ENCODE peak calls at places on chromosome 10, in seven cellular contexts. F is SK-N-SH, G is GM12891, Y is H1, B is K562, U is GM12878, J is HepG2. E is an unnamed sample.

GRCh38 chr10:99292159-99292558 is 37.0 kb upstream of the CNNM1 start:
- DNase-seq in F (no peak), G (no peak), Y (no peak), B (no peak), U (no peak), J (no peak), E (no peak)

GRCh38 chr10:3902054-3902808 is 117.2 kb upstream of the KLF6 start:
- DNase-seq in F (no peak), G (peak), Y (no peak), B (no peak), U (peak), J (peak), E (peak)

GRCh38 chr10:104735469-104735868 is 94.4 kb downstream of the SORCS3 start:
- DNase-seq in F (peak), G (no peak), Y (no peak), B (no peak), U (no peak), J (no peak), E (no peak)

GRCh38 chr10:6328708-6329423 is 126.1 kb downstream of the PFKFB3 start:
- DNase-seq in F (no peak), G (no peak), Y (no peak), B (no peak), U (no peak), J (no peak), E (no peak)

GRCh38 chr10:126867567-126868365 is 37.5 kb upstream of the DOCK1 start:
- DNase-seq in F (no peak), G (no peak), Y (no peak), B (no peak), U (no peak), J (no peak), E (no peak)

GRCh38 chr10:130028465-130028819 is 64.4 kb upstream of the EBF3 start:
- DNase-seq in F (no peak), G (no peak), Y (no peak), B (no peak), U (no peak), J (no peak), E (no peak)

GRCh38 chr10:47380341-47381215 is 3.5 kb downstream of the ZNF488 start:
- DNase-seq in F (peak), G (no peak), Y (no peak), B (no peak), U (no peak), J (no peak), E (no peak)

GRCh38 chr10:75230600-75231038 is 5.1 kb downstream of the COMTD1 start:
- DNase-seq in F (peak), G (peak), Y (no peak), B (peak), U (peak), J (peak), E (peak)

GRCh38 chr10:131099028-131099427 is 212.5 kb downstream of the TCERG1L start:
- DNase-seq in F (peak), G (no peak), Y (no peak), B (no peak), U (no peak), J (no peak), E (no peak)

GRCh38 chr10:125551247-125551646 is 131.7 kb downstream of the TEX36 start:
- DNase-seq in F (no peak), G (no peak), Y (no peak), B (no peak), U (no peak), J (no peak), E (no peak)

GRCh38 chr10:99779335-99779734 is 3.1 kb upstream of the ABCC2 start:
- DNase-seq in F (no peak), G (no peak), Y (no peak), B (no peak), U (no peak), J (peak), E (no peak)

GRCh38 chr10:15169555-15170407 is 1.3 kb upstream of the NMT2 start:
- DNase-seq in F (no peak), G (no peak), Y (no peak), B (no peak), U (no peak), J (peak), E (no peak)

GRCh38 chr10:62302760-62303159 is 34.1 kb upstream of the RTKN2 start:
- DNase-seq in F (no peak), G (no peak), Y (no peak), B (no peak), U (no peak), J (no peak), E (no peak)

GRCh38 chr10:11255796-11256444 is 238.2 kb downstream of the CELF2 start:
- DNase-seq in F (no peak), G (no peak), Y (no peak), B (no peak), U (no peak), J (no peak), E (no peak)

GRCh38 chr10:22259280-22259679 is 41.5 kb upstream of the EBLN1 start:
- DNase-seq in F (no peak), G (no peak), Y (no peak), B (no peak), U (no peak), J (no peak), E (no peak)

GRCh38 chr10:125341611-125342010 is 181.2 kb upstream of the CTBP2 start:
- DNase-seq in F (no peak), G (no peak), Y (no peak), B (no peak), U (no peak), J (no peak), E (no peak)

GRCh38 chr10:30542001-30542861 is 87.3 kb downstream of the LYZL2 start:
- DNase-seq in F (no peak), G (no peak), Y (no peak), B (peak), U (no peak), J (peak), E (no peak)

GRCh38 chr10:125629758-125630376 is 53.1 kb downstream of the TEX36 start:
- DNase-seq in F (peak), G (peak), Y (no peak), B (peak), U (no peak), J (peak), E (no peak)

GRCh38 chr10:15809450-15809849 is 50.9 kb downstream of the MINDY3 start:
- DNase-seq in F (no peak), G (no peak), Y (no peak), B (no peak), U (no peak), J (no peak), E (no peak)

GRCh38 chr10:92291921-92292860 is 1.2 kb downstream of the MARCHF5 start:
- DNase-seq in F (peak), G (no peak), Y (no peak), B (peak), U (peak), J (peak), E (peak)

GRCh38 chr10:116589911-116590310 is 848 bp upstream of the PNLIPRP1 start:
- DNase-seq in F (no peak), G (no peak), Y (no peak), B (no peak), U (no peak), J (no peak), E (no peak)

GRCh38 chr10:61971016-61971350 is 69.5 kb downstream of the ARID5B start:
- DNase-seq in F (no peak), G (no peak), Y (no peak), B (no peak), U (no peak), J (no peak), E (no peak)

GRCh38 chr10:28906440-28906839 is 229.1 kb downstream of the BAMBI start:
- DNase-seq in F (no peak), G (no peak), Y (no peak), B (no peak), U (no peak), J (no peak), E (no peak)

GRCh38 chr10:28903716-28904115 is 226.4 kb downstream of the BAMBI start:
- DNase-seq in F (no peak), G (no peak), Y (no peak), B (no peak), U (no peak), J (no peak), E (no peak)

GRCh38 chr10:28906011-28906411 is 228.7 kb downstream of the BAMBI start:
- DNase-seq in F (peak), G (no peak), Y (no peak), B (no peak), U (no peak), J (no peak), E (no peak)

GRCh38 chr10:28909875-28910274 is 232.6 kb downstream of the BAMBI start:
- DNase-seq in F (no peak), G (no peak), Y (no peak), B (no peak), U (no peak), J (no peak), E (no peak)

DNA sequence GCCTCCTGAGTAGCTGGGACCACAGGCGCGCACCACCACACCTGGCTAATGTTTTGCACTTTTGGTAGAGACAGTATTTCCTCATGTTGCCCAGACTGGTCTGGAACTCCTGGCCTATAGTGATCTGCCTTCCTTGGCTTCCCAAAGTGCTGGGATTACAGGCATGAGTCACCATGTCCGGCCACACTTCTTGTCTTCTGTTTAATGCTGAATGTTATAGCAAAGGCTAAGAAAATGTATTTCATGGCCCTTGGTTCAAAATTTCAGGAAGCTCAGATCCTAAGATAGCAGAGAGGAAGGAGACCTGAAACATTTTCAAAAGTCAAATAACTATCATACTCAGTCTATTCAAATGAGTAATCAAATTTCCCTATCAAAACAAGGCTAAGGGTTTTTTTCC is 229.6 kb downstream of the BAMBI start:
- DNase-seq in F (no peak), G (no peak), Y (no peak), B (no peak), U (no peak), J (no peak), E (no peak)
- TF ChIP-seq TAF1 in F (no peak), G (no peak), Y (no peak), B (no peak), U (no peak), J (no peak), E (no peak)

DNA sequence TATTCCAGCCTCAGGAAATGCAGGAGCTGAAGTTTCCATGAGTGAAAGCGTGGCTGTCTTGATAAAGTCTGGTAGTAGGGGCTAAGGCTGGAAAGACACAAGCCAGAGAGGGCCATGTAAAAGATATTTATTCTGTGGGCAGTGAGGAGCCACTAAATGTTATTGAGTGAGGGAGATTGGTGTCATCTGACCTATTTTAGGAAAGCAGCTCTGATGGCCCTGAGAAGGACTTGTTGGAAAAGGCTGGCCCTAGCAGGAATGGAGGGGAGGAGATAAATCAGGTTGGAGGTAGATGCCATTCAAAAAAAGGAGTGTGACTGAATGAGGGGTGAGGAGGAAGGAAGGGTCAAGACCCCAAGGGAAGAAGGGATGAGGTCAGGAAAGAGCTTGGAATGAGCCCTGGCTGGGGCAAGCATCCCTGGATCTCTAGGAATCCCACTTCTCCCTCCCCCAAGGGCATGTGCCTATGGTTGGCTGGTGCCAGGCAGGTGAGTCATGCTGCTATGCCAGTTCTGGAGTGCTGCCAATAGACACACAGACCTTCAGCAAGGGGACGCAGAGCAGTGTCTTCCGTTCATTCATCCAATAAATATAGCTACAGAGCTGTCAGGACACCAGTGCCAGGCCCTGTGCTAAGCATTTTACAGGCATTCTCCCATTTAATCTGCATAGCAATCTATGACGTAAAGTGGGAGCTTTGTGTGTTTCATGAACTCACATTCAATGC is 2.0 kb downstream of the ANKRD2 start:
- DNase-seq in F (peak), G (no peak), Y (peak), B (no peak), U (no peak), J (peak), E (no peak)
- TF ChIP-seq POLR2AphosphoS5 in F (peak), G (no peak), Y (no peak), B (no peak), U (no peak), J (no peak), E (no peak)

DNA sequence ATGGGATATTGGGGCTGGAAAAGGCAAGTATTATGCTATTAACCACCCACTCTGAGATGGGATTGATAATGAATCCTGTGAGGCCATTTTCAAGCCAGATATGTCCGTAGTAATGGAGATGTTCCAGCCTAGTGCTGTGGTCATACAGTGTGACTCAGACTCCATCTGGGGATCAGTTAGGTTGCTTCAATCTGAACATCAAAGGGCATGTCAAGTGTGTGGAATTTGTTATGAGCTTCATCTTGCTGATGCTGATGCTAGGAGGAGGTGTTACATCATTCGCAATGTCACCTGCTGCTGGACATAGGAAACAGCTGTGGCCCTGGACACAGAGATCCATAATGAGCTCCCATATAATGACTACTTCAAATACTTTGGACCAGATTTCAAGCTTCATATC is 144.7 kb downstream of the PLCE1 start:
- DNase-seq in F (no peak), G (no peak), Y (no peak), B (no peak), U (no peak), J (no peak), E (no peak)
- TF ChIP-seq TAF1 in F (no peak), G (no peak), Y (no peak), B (no peak), U (no peak), J (no peak), E (no peak)

DNA sequence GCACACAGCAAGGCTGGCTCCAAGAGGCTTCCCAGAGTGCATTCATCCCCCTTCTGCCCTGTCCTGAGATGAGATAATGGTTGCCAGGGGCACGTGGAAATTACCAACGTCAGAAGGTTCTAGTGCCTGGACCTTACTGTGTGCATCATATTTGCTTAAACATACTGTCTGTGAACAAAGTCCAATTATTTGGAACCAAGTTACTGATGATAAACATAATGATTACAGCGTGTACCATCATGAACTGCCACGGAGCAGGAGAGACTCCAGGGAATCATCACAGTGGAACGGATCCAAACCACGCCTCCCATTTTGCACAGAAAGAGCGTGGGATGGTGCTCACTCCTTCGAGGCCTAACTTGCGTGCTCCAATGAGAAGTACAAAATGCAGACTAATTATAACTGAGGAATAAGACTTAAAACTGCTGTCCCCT is 182.0 kb downstream of the CAMK1D start:
- DNase-seq in F (no peak), G (no peak), Y (no peak), B (no peak), U (no peak), J (no peak), E (no peak)
- TF ChIP-seq POLR2AphosphoS5 in F (no peak), G (no peak), Y (no peak), B (no peak), U (no peak), J (no peak), E (no peak)

GRCh38 chr10:51892313-51892712 is 192.9 kb upstream of the CSTF2T start:
- DNase-seq in F (no peak), G (no peak), Y (no peak), B (no peak), U (no peak), J (no peak), E (no peak)

GRCh38 chr10:51892965-51893658 is 193.7 kb upstream of the CSTF2T start:
- DNase-seq in F (peak), G (no peak), Y (no peak), B (no peak), U (no peak), J (peak), E (no peak)

GRCh38 chr10:51896849-51897248 is 197.5 kb upstream of the CSTF2T start:
- DNase-seq in F (no peak), G (no peak), Y (no peak), B (no peak), U (no peak), J (no peak), E (no peak)

GRCh38 chr10:51895209-51895608 is 195.8 kb upstream of the CSTF2T start:
- DNase-seq in F (no peak), G (no peak), Y (no peak), B (no peak), U (no peak), J (no peak), E (no peak)

GRCh38 chr10:51894752-51895151 is 195.4 kb upstream of the CSTF2T start:
- DNase-seq in F (no peak), G (no peak), Y (no peak), B (no peak), U (no peak), J (no peak), E (no peak)
- TF ChIP-seq TAF1 in F (no peak), G (no peak), Y (no peak), B (no peak), U (no peak), J (no peak), E (no peak)

GRCh38 chr10:102645388-102645740 is 1.1 kb downstream of the TRIM8 start:
- DNase-seq in F (peak), G (no peak), Y (no peak), B (no peak), U (no peak), J (peak), E (no peak)
- TF ChIP-seq POLR2AphosphoS5 in F (no peak), G (no peak), Y (no peak), B (no peak), U (no peak), J (no peak), E (no peak)

DNA sequence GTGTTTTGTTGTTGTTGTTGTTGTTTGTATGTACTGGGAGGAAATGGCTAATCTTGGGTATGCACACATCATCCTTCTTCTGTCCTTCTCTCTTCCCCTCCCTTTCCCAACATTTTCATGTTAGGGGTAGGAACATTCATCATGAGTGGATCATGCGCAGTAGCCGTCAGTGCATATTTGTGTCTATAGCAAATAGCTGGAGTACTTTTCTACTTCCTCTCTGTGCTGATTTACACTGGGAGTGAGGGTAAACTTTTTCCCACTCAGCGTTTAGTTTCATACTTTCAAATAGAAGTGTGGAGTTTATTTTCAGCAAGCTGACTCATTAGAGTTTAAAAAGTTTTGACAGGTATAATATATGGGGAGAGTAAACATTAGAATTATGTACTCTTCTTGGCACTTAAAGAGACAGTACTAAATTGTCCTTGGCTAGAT is 80.5 kb upstream of the PRKG1 start:
- DNase-seq in F (no peak), G (no peak), Y (no peak), B (no peak), U (no peak), J (no peak), E (no peak)
- TF ChIP-seq TAF1 in F (no peak), G (no peak), Y (no peak), B (no peak), U (no peak), J (no peak), E (no peak)

GRCh38 chr10:8037199-8037801 is 17.2 kb upstream of the GATA3 start:
- DNase-seq in F (no peak), G (no peak), Y (no peak), B (no peak), U (no peak), J (no peak), E (no peak)
- TF ChIP-seq POLR2AphosphoS5 in F (no peak), G (no peak), Y (no peak), B (no peak), U (no peak), J (no peak), E (no peak)

DNA sequence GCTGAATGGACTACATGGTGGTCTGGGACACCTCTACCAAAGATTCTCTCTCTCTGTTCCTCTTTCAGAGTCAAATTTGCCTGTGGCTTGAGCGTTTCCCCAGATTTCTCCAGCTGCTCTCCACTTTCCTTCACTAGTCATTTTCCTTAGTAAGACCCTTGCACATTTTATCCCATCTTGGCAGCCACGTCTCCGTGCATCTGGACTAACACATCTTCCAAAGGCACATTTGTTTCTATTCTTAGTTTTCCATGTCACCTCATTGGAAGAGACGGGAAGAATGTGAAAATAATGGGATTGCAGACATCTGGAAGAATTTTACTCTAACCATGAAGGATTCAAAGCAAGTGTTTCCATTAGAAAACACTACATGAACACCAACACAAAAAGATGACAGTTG is 28.3 kb upstream of the KIF5B start:
- DNase-seq in F (no peak), G (no peak), Y (no peak), B (no peak), U (no peak), J (no peak), E (no peak)
- TF ChIP-seq TAF1 in F (no peak), G (no peak), Y (no peak), B (no peak), U (no peak), J (no peak), E (no peak)

GRCh38 chr10:123742751-123743440 is 76.7 kb downstream of the GPR26 start:
- DNase-seq in F (peak), G (no peak), Y (no peak), B (no peak), U (no peak), J (no peak), E (no peak)

GRCh38 chr10:123746016-123746415 is 79.9 kb downstream of the GPR26 start:
- DNase-seq in F (no peak), G (no peak), Y (no peak), B (no peak), U (no peak), J (no peak), E (no peak)

GRCh38 chr10:123741711-123742110 is 75.6 kb downstream of the GPR26 start:
- DNase-seq in F (no peak), G (no peak), Y (no peak), B (no peak), U (no peak), J (no peak), E (no peak)

GRCh38 chr10:123744226-123744536 is 78.0 kb downstream of the GPR26 start:
- DNase-seq in F (no peak), G (no peak), Y (no peak), B (no peak), U (no peak), J (no peak), E (no peak)

GRCh38 chr10:123743441-123744225 is 77.5 kb downstream of the GPR26 start:
- DNase-seq in F (peak), G (no peak), Y (no peak), B (no peak), U (no peak), J (no peak), E (no peak)
- TF ChIP-seq POLR2AphosphoS5 in F (no peak), G (no peak), Y (no peak), B (no peak), U (no peak), J (no peak), E (no peak)